ENCODE peak calls at places on chromosomes 12 and 14, in four cellular contexts. I is NCI-H510A; G is GM13977; F is stimulated activated naive CD4-positive, alpha-beta T cell. T is an unnamed sample.

GRCh38 chr14:99519931-99520421 is 38.8 kb downstream of the CCNK start:
- DNase-seq in I (no peak), G (no peak), F (no peak), T (no peak)

GRCh38 chr12:56933826-56934625 is at the start of gene SDR9C7:
- DNase-seq in I (no peak), G (no peak), F (no peak), T (no peak)

GRCh38 chr14:50785506-50786063 is 45.4 kb downstream of the NIN start:
- DNase-seq in I (no peak), G (no peak), F (peak; percentile 49), T (no peak)

GRCh38 chr14:26839481-26839880 is 241.6 kb upstream of the NOVA1 start:
- DNase-seq in I (no peak), G (no peak), F (no peak), T (no peak)

GRCh38 chr14:77988966-77989365 is 181.2 kb upstream of the NRXN3 start:
- DNase-seq in I (no peak), G (no peak), F (no peak), T (no peak)

GRCh38 chr12:62720661-62721330 is 214.2 kb downstream of the PPM1H start:
- DNase-seq in I (peak; percentile 74), G (no peak), F (no peak), T (no peak)

GRCh38 chr14:58501214-58501816 is 73.8 kb downstream of the KIAA0586 start:
- DNase-seq in I (peak; percentile 32), G (peak; percentile 27), F (peak; percentile 54), T (no peak)

GRCh38 chr12:50600364-50600763 is 95.6 kb downstream of the DIP2B start:
- DNase-seq in I (no peak), G (no peak), F (no peak), T (no peak)

GRCh38 chr12:130041983-130042812 is 120.1 kb upstream of the FZD10 start:
- DNase-seq in I (peak; percentile 71), G (peak; percentile 48), F (peak; percentile 40), T (no peak)

GRCh38 chr12:113838896-113839295 is 127.2 kb downstream of the RBM19 start:
- DNase-seq in I (no peak), G (no peak), F (no peak), T (no peak)

GRCh38 chr12:93245543-93245942 is 132.2 kb upstream of the NUDT4 start:
- DNase-seq in I (no peak), G (peak; percentile 55), F (peak; percentile 75), T (no peak)

GRCh38 chr14:35390577-35391387 is 13.8 kb downstream of the NFKBIA start:
- DNase-seq in I (peak; percentile 77), G (no peak), F (no peak), T (no peak)

GRCh38 chr12:58421990-58422389 is 480.6 kb downstream of the ATP23 start:
- DNase-seq in I (no peak), G (no peak), F (no peak), T (no peak)

GRCh38 chr12:108825205-108825950 is 32.0 kb downstream of the SSH1 start:
- DNase-seq in I (no peak), G (peak; percentile 62), F (no peak), T (no peak)

GRCh38 chr14:71466942-71467341 is 465.3 kb upstream of the RGS6 start:
- DNase-seq in I (no peak), G (no peak), F (no peak), T (no peak)

GRCh38 chr14:21988413-21988812 is 314.8 kb upstream of the OR4E1 start:
- DNase-seq in I (no peak), G (no peak), F (no peak), T (no peak)

GRCh38 chr12:131869871-131870418 is 24.5 kb upstream of the ULK1 start:
- DNase-seq in I (no peak), G (peak; percentile 8), F (no peak), T (no peak)

GRCh38 chr12:115255257-115255656 is 571.3 kb upstream of the TBX3 start:
- DNase-seq in I (no peak), G (no peak), F (no peak), T (no peak)

GRCh38 chr14:80954771-80955299 is 586 bp upstream of the TSHR start:
- DNase-seq in I (peak; percentile 62), G (peak; percentile 73), F (peak; percentile 62), T (peak; percentile 55)

GRCh38 chr12:65800928-65801327 is 23.4 kb upstream of the HMGA2 start:
- DNase-seq in I (no peak), G (no peak), F (no peak), T (no peak)

GRCh38 chr12:128969480-128970055 is 116.3 kb downstream of the GLT1D1 start:
- DNase-seq in I (peak; percentile 99), G (peak; percentile 76), F (no peak), T (no peak)

GRCh38 chr12:124904306-124905098 is 9.9 kb downstream of the UBC start:
- DNase-seq in I (peak; percentile 22), G (no peak), F (no peak), T (no peak)

GRCh38 chr12:76272292-76272691 is 75.9 kb downstream of the BBS10 start:
- DNase-seq in I (no peak), G (no peak), F (no peak), T (no peak)

GRCh38 chr14:63404906-63405305 is 86.2 kb upstream of the GPHB5 start:
- DNase-seq in I (no peak), G (no peak), F (no peak), T (no peak)

GRCh38 chr12:122917508-122918227 is 21.7 kb upstream of the VPS37B start:
- DNase-seq in I (no peak), G (no peak), F (no peak), T (no peak)

GRCh38 chr14:98743536-98743935 is 528.5 kb downstream of the BCL11B start:
- DNase-seq in I (no peak), G (no peak), F (no peak), T (no peak)

T was measured in effector memory CD4-positive, alpha-beta T cell.